ENCODE peak calls at places on chromosomes 11 and 22, in seven cellular contexts. E is transverse colon; Z is pancreas; X is fibroblast of lung; B is stomach; M is CD8-positive, alpha-beta T cell; F is endodermal cell. V is an unnamed sample. For H3K4me1, the result is how much of the 10 kb centered on the place peaks cover.

GRCh38 chr11:57638811-57639320 is 10.8 kb downstream of the YPEL4 start:
- DNase-seq in E (no peak), Z (no peak), X (no peak), B (no peak), M (no peak), F (peak), V (peak)

GRCh38 chr22:43262990-43263644 is 76.2 kb upstream of the TTLL12 start:
- DNase-seq in E (peak), Z (no peak), X (no peak), B (peak), M (peak), F (no peak), V (peak)

GRCh38 chr22:36873614-36874308 is 13.0 kb downstream of the NCF4 start:
- DNase-seq in E (peak), Z (peak), X (peak), B (peak), M (no peak), F (peak), V (peak)

GRCh38 chr22:40403141-40403540 is 32.7 kb downstream of the SGSM3 start:
- DNase-seq in E (no peak), Z (no peak), X (no peak), B (no peak), M (no peak), F (no peak), V (no peak)

GRCh38 chr11:119729581-119730346 is 764 bp upstream of the NECTIN1 start:
- DNase-seq in E (peak), Z (peak), X (peak), B (peak), M (no peak), F (peak), V (peak)

GRCh38 chr11:1179641-1180040 is 21.9 kb downstream of the MUC5AC start:
- DNase-seq in E (no peak), Z (no peak), X (no peak), B (no peak), M (no peak), F (no peak), V (no peak)

GRCh38 chr22:20890975-20891374 is 26.2 kb upstream of the CRKL start:
- DNase-seq in E (no peak), Z (no peak), X (no peak), B (no peak), M (no peak), F (no peak), V (no peak)

GRCh38 chr11:86151188-86152005 is 82.5 kb upstream of the PICALM start:
- DNase-seq in E (no peak), Z (peak), X (peak), B (no peak), M (no peak), F (peak), V (peak)

GRCh38 chr11:91495837-91496236 is 728.8 kb upstream of the FAT3 start:
- DNase-seq in E (no peak), Z (no peak), X (no peak), B (no peak), M (no peak), F (no peak), V (no peak)

GRCh38 chr11:104609297-104609696 is 289.0 kb downstream of the CASP12 start:
- DNase-seq in E (peak), Z (peak), X (peak), B (no peak), M (peak), F (peak), V (peak)

GRCh38 chr11:60625262-60625661 is 74.2 kb upstream of the MS4A8 start:
- DNase-seq in E (no peak), Z (peak), X (peak), B (peak), M (no peak), F (peak), V (no peak)

GRCh38 chr22:35010543-35010942 is 55.4 kb upstream of the ISX start:
- DNase-seq in E (no peak), Z (no peak), X (no peak), B (no peak), M (no peak), F (no peak), V (no peak)

GRCh38 chr11:123430736-123431356 is 777 bp downstream of the GRAMD1B start:
- DNase-seq in E (peak), Z (no peak), X (peak), B (peak), M (peak), F (peak), V (peak)

GRCh38 chr11:123429851-123430735 is at the start of gene GRAMD1B:
- DNase-seq in E (peak), Z (no peak), X (peak), B (peak), M (peak), F (peak), V (peak)

GRCh38 chr11:123428221-123428631 is 1.8 kb upstream of the GRAMD1B start:
- DNase-seq in E (no peak), Z (no peak), X (no peak), B (no peak), M (no peak), F (no peak), V (no peak)

GRCh38 chr11:123431619-123432018 is 1.6 kb downstream of the GRAMD1B start:
- DNase-seq in E (no peak), Z (no peak), X (no peak), B (no peak), M (no peak), F (peak), V (no peak)

GRCh38 chr11:123429336-123429735 is 733 bp upstream of the GRAMD1B start:
- DNase-seq in E (no peak), Z (no peak), X (peak), B (no peak), M (no peak), F (no peak), V (no peak)
- H3K4me3 ChIP-seq in E (no peak), Z (no peak), X (no peak), B (peak), M (peak), F (peak), V (no peak)

GRCh38 chr22:41638748-41639147 is 17.7 kb downstream of the XRCC6 start:
- DNase-seq in E (no peak), Z (no peak), X (no peak), B (no peak), M (no peak), F (no peak), V (no peak)
- H3K4me1 ChIP-seq in E (under half), Z (under half), X (under half), B (under half), M (under half), F (under half), V (under half)

GRCh38 chr11:114147389-114148382 is 88.2 kb downstream of the ZBTB16 start:
- DNase-seq in E (no peak), Z (no peak), X (no peak), B (peak), M (no peak), F (peak), V (no peak)
- H3K27ac ChIP-seq in E (peak), Z (peak), X (no peak), B (peak), M (no peak), F (no peak), V (peak)

DNA sequence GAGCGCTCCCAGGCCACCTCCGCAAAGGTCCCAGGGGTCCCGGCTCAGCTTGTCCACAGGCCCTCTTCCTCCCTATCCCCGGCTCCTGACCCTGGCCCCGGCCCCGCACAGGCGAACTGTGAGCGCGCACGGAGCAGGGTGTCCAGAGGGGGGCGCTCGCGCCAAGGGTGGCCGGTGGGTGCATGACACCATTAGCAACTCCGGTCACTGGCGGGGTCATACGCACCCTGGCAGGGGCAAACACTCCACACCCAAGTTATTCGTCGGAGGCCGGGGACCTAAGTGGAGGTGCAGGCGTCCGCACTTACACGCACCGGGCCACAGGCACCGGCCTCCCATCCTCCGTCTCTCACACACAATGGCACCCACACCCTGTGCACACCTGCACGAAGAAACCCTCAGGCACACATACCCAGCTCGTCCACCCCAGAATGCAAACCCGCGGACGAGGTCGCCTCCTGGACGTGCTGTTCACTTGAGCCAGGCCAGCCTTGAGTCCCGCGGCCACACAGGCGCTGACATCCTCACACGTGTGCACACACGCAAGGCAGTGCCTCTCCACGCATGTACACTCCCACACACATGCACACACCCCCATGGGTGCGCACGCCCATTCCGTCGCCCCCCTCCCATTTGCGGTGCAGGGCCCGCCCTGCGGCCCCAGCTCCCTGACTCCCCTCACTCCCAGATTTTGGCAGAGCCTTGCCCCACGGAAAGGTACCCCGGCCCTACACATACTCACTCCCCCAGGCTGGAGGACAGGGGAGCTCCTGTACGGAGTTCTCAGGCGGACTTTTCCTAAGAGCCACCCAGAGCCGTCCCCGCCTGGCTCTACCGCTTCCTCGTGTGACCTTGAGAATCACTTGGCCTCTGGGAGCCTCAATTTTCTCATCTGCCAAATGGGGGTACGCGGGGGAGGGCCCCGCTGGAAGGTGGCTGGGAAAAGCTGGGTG is at the start of gene RASGRP2:
- DNase-seq in E (peak), Z (peak), X (no peak), B (peak), M (peak), F (peak), V (peak)
- H3K4me3 ChIP-seq in E (peak), Z (peak), X (no peak), B (peak), M (peak), F (peak), V (peak)

GRCh38 chr11:12280199-12280837 is 97.1 kb upstream of the PARVA start:
- DNase-seq in E (no peak), Z (no peak), X (no peak), B (peak), M (no peak), F (peak), V (no peak)
- H3K4me1 ChIP-seq in E (under half), Z (under half), X (under half), B (under half), M (under half), F (under half), V (under half)

DNA sequence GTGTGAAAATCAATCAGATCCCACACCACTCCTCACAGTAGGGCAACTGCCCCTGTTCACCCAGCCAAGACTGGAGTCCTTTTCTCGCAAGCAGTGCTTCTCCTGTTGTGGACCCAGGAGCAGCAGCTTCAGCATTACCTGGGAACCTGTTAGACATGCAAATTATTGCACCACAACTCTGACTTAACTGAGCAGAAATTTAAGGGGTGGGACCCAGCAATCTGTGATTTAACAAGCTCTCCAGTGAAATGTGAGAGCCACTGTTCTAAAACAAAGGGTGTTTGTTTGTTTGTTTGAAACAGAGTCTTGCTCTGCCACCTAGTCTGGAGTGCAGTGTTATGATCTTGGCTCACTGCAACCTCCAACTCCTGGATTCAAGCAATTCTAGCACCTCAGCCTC is 591.4 kb downstream of the SOX6 start:
- DNase-seq in E (peak), Z (peak), X (no peak), B (no peak), M (no peak), F (peak), V (no peak)
- H3K27ac ChIP-seq in E (peak), Z (peak), X (no peak), B (no peak), M (no peak), F (no peak), V (no peak)

DNA sequence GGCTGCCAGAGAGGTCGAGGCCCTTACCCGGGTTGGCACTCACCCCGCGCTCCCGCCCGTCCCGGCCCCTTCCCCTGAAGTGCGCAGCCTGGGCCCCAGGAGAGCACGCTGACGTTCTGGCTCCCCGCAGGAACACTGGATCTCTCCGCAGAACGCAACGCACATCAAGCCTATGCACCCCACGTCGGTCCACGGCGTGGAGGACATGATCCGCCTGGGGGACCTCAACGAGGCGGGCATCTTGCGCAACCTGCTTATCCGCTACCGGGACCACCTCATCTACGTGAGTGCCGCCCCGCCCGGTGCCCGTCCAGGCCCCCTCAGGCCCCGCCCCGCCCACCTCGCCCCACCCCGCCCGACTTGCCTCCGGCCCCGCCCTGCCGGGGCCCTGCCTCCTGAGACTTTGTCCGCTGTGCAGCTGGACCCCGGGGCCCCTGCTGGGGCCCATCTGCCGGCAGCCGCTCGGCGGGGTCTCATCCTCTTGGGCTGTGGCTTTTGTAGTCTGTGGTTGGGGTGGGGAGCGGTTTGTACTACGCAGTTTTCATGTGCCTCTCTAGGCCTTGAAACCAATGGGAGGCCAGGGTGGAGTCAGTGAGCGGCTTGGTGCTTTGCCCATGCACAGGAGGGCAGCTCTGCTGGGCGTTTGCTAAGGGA is 19.7 kb downstream of the MYO7A start:
- DNase-seq in E (peak), Z (no peak), X (peak), B (peak), M (peak), F (peak), V (no peak)
- H3K4me3 ChIP-seq in E (peak), Z (peak), X (peak), B (peak), M (peak), F (peak), V (peak)

GRCh38 chr11:67287355-67288197 is 1.5 kb upstream of the ANKRD13D start:
- DNase-seq in E (no peak), Z (no peak), X (no peak), B (no peak), M (no peak), F (no peak), V (peak)
- H3K4me1 ChIP-seq in E (under half), Z (under half), X (under half), B (half or more), M (half or more), F (under half), V (under half)

GRCh38 chr11:87971354-87971753 is 203.9 kb downstream of the RAB38 start:
- DNase-seq in E (no peak), Z (no peak), X (no peak), B (no peak), M (no peak), F (no peak), V (no peak)
- H3K27ac ChIP-seq in E (no peak), Z (no peak), X (no peak), B (no peak), M (no peak), F (no peak), V (no peak)

V was measured in right cardiac atrium.